ENCODE peak calls at places on chromosomes 5 and 9, in five cellular contexts. P is tibial artery, M is transverse colon, G is PC-3, R is breast epithelium. Y is an unnamed sample.
A peak's percentile ranks its signal among the peaks of the same experiment; 100 is the strongest.

GRCh38 chr5:151080620-151081425 is at the start of gene TNIP1:
- DNase-seq in P (peak; percentile 97), M (peak; percentile 97), G (peak; percentile 94), R (peak; percentile 88), Y (peak; percentile 96)

GRCh38 chr5:141958113-141958512 is at the start of gene PCDH12:
- DNase-seq in P (no peak), M (peak; percentile 13), G (no peak), R (no peak), Y (peak; percentile 82)

GRCh38 chr9:106893088-106893487 is 30.1 kb downstream of the ZNF462 start:
- DNase-seq in P (no peak), M (no peak), G (peak; percentile 79), R (no peak), Y (no peak)

GRCh38 chr5:10301842-10302610 is 5.7 kb downstream of the CMBL start:
- DNase-seq in P (peak; percentile 78), M (peak; percentile 94), G (peak; percentile 96), R (peak; percentile 93), Y (peak; percentile 87)

GRCh38 chr5:44332360-44332971 is 56.8 kb downstream of the FGF10 start:
- DNase-seq in P (no peak), M (no peak), G (peak; percentile 82), R (no peak), Y (no peak)

GRCh38 chr9:75903785-75904360 is 13.4 kb downstream of the PCSK5 start:
- DNase-seq in P (no peak), M (peak; percentile 18), G (no peak), R (no peak), Y (no peak)

GRCh38 chr5:60382761-60383160 is 317.2 kb downstream of the DEPDC1B start:
- DNase-seq in P (no peak), M (no peak), G (peak; percentile 34), R (no peak), Y (no peak)

GRCh38 chr5:59725393-59725768 is 168.1 kb downstream of the PDE4D start:
- DNase-seq in P (no peak), M (no peak), G (peak; percentile 4), R (no peak), Y (no peak)

GRCh38 chr5:137760294-137761019 is 6.3 kb upstream of the HNRNPA0 start:
- DNase-seq in P (no peak), M (no peak), G (peak; percentile 5), R (no peak), Y (no peak)

GRCh38 chr9:101119206-101119819 is 90.8 kb downstream of the PLPPR1 start:
- DNase-seq in P (no peak), M (peak; percentile 49), G (peak; percentile 30), R (no peak), Y (peak; percentile 17)

GRCh38 chr5:132812949-132813598 is at the start of gene SOWAHA:
- DNase-seq in P (peak; percentile 48), M (peak; percentile 60), G (no peak), R (no peak), Y (no peak)

GRCh38 chr9:4832786-4833579 is 40.2 kb downstream of the RCL1 start:
- DNase-seq in P (no peak), M (no peak), G (peak; percentile 96), R (no peak), Y (no peak)

GRCh38 chr5:43730832-43731342 is 127.9 kb downstream of the NNT start:
- DNase-seq in P (no peak), M (no peak), G (no peak), R (no peak), Y (no peak)

GRCh38 chr5:143683459-143683858 is 128.5 kb upstream of the HMHB1 start:
- DNase-seq in P (no peak), M (no peak), G (peak; percentile 86), R (no peak), Y (no peak)

GRCh38 chr9:6926436-6926835 is 168.7 kb downstream of the KDM4C start:
- DNase-seq in P (no peak), M (no peak), G (no peak), R (no peak), Y (no peak)
- H3K36me3 ChIP-seq in P (peaks cover 1% of the 10 kb centered on the region), M (no peaks in the 10 kb centered on the region), G (no peaks in the 10 kb centered on the region), R (no peaks in the 10 kb centered on the region), Y (no peaks in the 10 kb centered on the region)

DNA sequence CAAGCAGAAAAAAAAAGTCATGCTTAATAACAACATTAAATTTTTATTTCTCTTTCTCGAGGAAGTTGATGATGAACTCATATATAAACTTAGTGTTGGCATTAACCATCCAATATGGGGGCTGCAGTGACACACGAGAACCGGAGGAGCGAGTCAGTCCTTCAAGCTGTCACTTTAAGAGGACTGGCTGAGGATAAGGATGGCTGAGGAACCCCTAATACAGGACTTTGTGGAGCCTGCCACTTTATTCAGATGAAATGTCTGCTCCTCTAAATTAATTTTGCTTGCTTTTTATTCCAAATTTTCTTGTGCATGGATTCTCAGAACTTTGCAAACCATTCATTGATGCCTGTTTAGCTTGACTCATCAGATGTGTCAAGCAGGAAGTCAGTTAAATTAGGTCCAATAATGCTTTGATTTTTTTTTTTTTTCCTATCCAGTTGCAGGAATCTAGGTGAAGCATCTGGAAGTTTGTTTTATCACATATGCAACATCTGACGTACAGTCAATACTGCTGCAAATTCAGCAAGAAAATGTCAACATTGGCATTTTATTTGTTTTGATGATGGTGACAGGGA is 144.2 kb upstream of the COL5A1 start:
- DNase-seq in P (peak; percentile 1), M (no peak), G (peak; percentile 36), R (no peak), Y (no peak)
- TF ChIP-seq CTCF in P (no peak), M (no peak), G (no peak), R (no peak), Y (no peak)

GRCh38 chr5:175524211-175524610 is 45.9 kb downstream of the SFXN1 start:
- DNase-seq in P (no peak), M (no peak), G (no peak), R (no peak), Y (no peak)

GRCh38 chr5:175521313-175521833 is 43.0 kb downstream of the SFXN1 start:
- DNase-seq in P (no peak), M (no peak), G (no peak), R (no peak), Y (no peak)

GRCh38 chr5:175520873-175521272 is 42.5 kb downstream of the SFXN1 start:
- DNase-seq in P (no peak), M (no peak), G (no peak), R (no peak), Y (no peak)

GRCh38 chr5:175520321-175520720 is 42.0 kb downstream of the SFXN1 start:
- DNase-seq in P (no peak), M (no peak), G (no peak), R (no peak), Y (no peak)

DNA sequence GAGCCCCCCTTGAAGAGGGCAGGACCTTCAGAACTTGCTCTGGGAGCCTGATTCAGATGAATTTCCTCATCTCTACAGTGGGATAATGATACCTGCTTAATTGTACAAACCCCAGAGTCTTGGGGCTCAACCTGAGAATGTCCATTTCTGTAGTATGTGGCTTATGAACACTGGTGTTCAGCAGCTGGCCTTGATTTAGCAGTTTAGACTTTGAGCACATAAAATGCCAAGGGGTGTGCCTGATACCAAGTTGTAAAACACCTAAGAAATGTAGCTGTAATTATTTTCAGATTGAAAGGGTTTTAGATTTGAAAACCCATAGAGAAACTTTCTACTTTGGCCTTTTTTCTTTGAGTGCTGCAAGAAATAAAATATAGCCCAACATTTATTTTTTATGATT is 44.9 kb downstream of the SFXN1 start:
- DNase-seq in P (no peak), M (no peak), G (no peak), R (no peak), Y (no peak)
- H3K36me3 ChIP-seq in P (peaks cover 84% of the 10 kb centered on the region), M (peaks cover 19% of the 10 kb centered on the region), G (peaks cover 17% of the 10 kb centered on the region), R (peaks cover 4% of the 10 kb centered on the region), Y (peaks cover 97% of the 10 kb centered on the region)

DNA sequence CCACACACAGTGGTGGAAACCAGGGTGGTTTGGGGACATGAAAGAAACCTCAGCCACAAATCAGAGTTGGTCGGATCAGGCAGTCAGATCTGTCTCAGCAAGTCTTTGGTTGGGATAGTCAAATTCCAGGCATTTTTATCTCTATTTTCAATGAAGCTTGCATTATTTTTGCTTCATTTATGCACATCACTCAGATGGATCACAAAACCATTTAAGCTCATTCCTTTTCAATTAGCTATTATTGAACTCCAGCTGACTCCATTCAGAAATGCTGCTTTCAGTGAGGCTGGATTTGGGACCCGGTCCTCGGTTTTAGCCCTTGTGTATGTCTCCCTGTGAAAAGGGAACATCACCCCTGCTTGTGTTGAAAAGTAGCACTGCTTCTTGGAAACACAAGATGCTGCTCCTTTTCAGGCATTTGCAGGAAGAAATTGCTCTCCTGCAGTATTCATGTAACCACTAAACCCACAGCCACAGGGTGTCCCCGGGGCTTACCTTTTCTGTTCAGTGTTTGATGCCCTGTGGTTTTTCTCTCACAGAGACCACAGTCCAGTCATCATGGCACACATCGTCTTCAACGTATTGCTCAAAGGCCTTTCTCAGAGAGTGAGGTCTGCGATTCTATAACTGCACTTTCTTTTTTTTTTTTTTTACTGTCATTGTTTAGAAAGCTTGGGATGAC is 232.9 kb downstream of the NFIB start:
- DNase-seq in P (no peak), M (no peak), G (peak; percentile 50), R (no peak), Y (no peak)
- TF ChIP-seq CTCF in P (no peak), M (no peak), G (no peak), R (no peak), Y (no peak)

GRCh38 chr9:35091536-35091935 is 4.9 kb downstream of the PIGO start:
- DNase-seq in P (no peak), M (no peak), G (no peak), R (no peak), Y (no peak)

GRCh38 chr9:35097573-35097972 is 1.2 kb upstream of the PIGO start:
- DNase-seq in P (no peak), M (no peak), G (no peak), R (no peak), Y (no peak)

GRCh38 chr9:35096035-35096849 is at the start of gene PIGO:
- DNase-seq in P (peak; percentile 92), M (peak; percentile 93), G (peak; percentile 77), R (peak; percentile 88), Y (peak; percentile 91)

GRCh38 chr9:35095175-35095574 is 1.2 kb downstream of the PIGO start:
- DNase-seq in P (no peak), M (no peak), G (no peak), R (no peak), Y (no peak)
- H3K36me3 ChIP-seq in P (peaks cover 54% of the 10 kb centered on the region), M (peaks cover 10% of the 10 kb centered on the region), G (peaks cover 6% of the 10 kb centered on the region), R (peaks cover 12% of the 10 kb centered on the region), Y (peaks cover 48% of the 10 kb centered on the region)

GRCh38 chr9:132858756-132859155 is 19.3 kb downstream of the AK8 start:
- DNase-seq in P (no peak), M (no peak), G (peak; percentile 11), R (no peak), Y (peak; percentile 44)

GRCh38 chr9:132855904-132856303 is 22.2 kb downstream of the AK8 start:
- DNase-seq in P (no peak), M (no peak), G (no peak), R (no peak), Y (no peak)

GRCh38 chr9:132854832-132855231 is 23.3 kb downstream of the AK8 start:
- DNase-seq in P (no peak), M (no peak), G (no peak), R (no peak), Y (no peak)

GRCh38 chr9:132857601-132858342 is 20.3 kb downstream of the AK8 start:
- DNase-seq in P (no peak), M (no peak), G (no peak), R (no peak), Y (no peak)

DNA sequence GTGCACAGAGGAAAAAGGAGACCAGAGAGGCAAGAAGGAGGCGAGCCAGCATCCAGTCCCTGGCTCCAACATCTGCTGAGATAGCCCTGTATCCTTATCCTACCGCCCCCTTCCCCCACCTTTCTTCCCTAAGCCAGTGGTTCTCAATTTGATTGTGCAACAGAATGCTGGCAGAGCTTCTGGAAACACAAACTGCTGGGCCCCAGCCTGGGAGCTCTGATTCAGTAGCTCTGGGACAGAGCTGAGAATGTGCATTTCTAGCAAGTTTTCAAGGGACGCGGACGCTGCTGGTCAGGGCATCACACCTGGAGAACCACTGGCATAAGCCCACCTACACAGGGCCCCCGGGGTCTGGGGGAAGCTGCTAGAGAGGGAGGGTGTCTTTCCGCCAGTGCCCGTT is 21.1 kb downstream of the AK8 start:
- DNase-seq in P (peak; percentile 76), M (peak; percentile 43), G (no peak), R (no peak), Y (peak; percentile 28)
- TF ChIP-seq CTCF in P (no peak), M (no peak), G (no peak), R (no peak), Y (no peak)

Y was measured in heart left ventricle.